ENCODE peak calls at places on chromosomes 4 and X, in six cellular contexts. One of them, this sample, is unnamed.
A peak's percentile ranks its signal among the peaks of the same experiment; 100 is the strongest.

GRCh38 chr4:144714166-144714565 is 68.2 kb downstream of the HHIP start:
- DNase-seq in mesenchymal stem cell: no peak
- DNase-seq in neuronal stem cell: no peak
- DNase-seq in H1: no peak
- DNase-seq in H9: no peak
- DNase-seq in trophoblast cell: no peak
- DNase-seq in this sample: peak; percentile 12

GRCh38 chr4:169567916-169568315 is 44.5 kb downstream of the NEK1 start:
- DNase-seq in mesenchymal stem cell: no peak
- DNase-seq in neuronal stem cell: no peak
- DNase-seq in H1: no peak
- DNase-seq in H9: no peak
- DNase-seq in trophoblast cell: no peak
- DNase-seq in this sample: peak; percentile 43

GRCh38 chr4:156756118-156756517 is 215.5 kb downstream of the PDGFC start:
- DNase-seq in mesenchymal stem cell: no peak
- DNase-seq in neuronal stem cell: no peak
- DNase-seq in H1: no peak
- DNase-seq in H9: no peak
- DNase-seq in trophoblast cell: no peak
- DNase-seq in this sample: peak; percentile 29

GRCh38 chrX:67543818-67544217 is at the start of gene AR:
- DNase-seq in mesenchymal stem cell: peak; percentile 79
- DNase-seq in neuronal stem cell: peak; percentile 62
- DNase-seq in H1: peak; percentile 43
- DNase-seq in H9: peak; percentile 85
- DNase-seq in trophoblast cell: peak; percentile 7
- DNase-seq in this sample: peak; percentile 28

GRCh38 chrX:53239474-53239873 is 14.5 kb upstream of the KDM5C start:
- DNase-seq in mesenchymal stem cell: no peak
- DNase-seq in neuronal stem cell: no peak
- DNase-seq in H1: no peak
- DNase-seq in H9: peak; percentile 46
- DNase-seq in trophoblast cell: peak; percentile 11
- DNase-seq in this sample: no peak

GRCh38 chrX:30735839-30736238 is 82.6 kb downstream of the GK start:
- DNase-seq in mesenchymal stem cell: peak; percentile 56
- DNase-seq in neuronal stem cell: peak; percentile 41
- DNase-seq in H1: peak; percentile 25
- DNase-seq in H9: peak; percentile 53
- DNase-seq in trophoblast cell: peak; percentile 90
- DNase-seq in this sample: peak; percentile 56

GRCh38 chr4:1327526-1328266 is 19.3 kb upstream of the UVSSA start:
- DNase-seq in mesenchymal stem cell: no peak
- DNase-seq in neuronal stem cell: no peak
- DNase-seq in H1: no peak
- DNase-seq in H9: no peak
- DNase-seq in trophoblast cell: peak; percentile 72
- DNase-seq in this sample: no peak

GRCh38 chr4:77358315-77358928 is 201.4 kb downstream of the CCNG2 start:
- DNase-seq in mesenchymal stem cell: peak; percentile 44
- DNase-seq in neuronal stem cell: peak; percentile 40
- DNase-seq in H1: no peak
- DNase-seq in H9: peak; percentile 38
- DNase-seq in trophoblast cell: peak; percentile 63
- DNase-seq in this sample: peak; percentile 40

GRCh38 chr4:40908702-40909362 is 159.1 kb downstream of the NSUN7 start:
- DNase-seq in mesenchymal stem cell: peak; percentile 81
- DNase-seq in neuronal stem cell: peak; percentile 77
- DNase-seq in H1: peak; percentile 69
- DNase-seq in H9: peak; percentile 94
- DNase-seq in trophoblast cell: peak; percentile 91
- DNase-seq in this sample: peak; percentile 76

GRCh38 chr4:19309365-19309764 is 942.3 kb upstream of the SLIT2 start:
- DNase-seq in mesenchymal stem cell: peak; percentile 43
- DNase-seq in neuronal stem cell: no peak
- DNase-seq in H1: no peak
- DNase-seq in H9: no peak
- DNase-seq in trophoblast cell: no peak
- DNase-seq in this sample: peak; percentile 74

GRCh38 chrX:82163701-82164100 is 961.8 kb downstream of the SH3BGRL start:
- DNase-seq in mesenchymal stem cell: no peak
- DNase-seq in neuronal stem cell: no peak
- DNase-seq in H1: no peak
- DNase-seq in H9: no peak
- DNase-seq in trophoblast cell: peak; percentile 71
- DNase-seq in this sample: no peak

GRCh38 chr4:61380865-61381264 is 180.7 kb downstream of the ADGRL3 start:
- DNase-seq in mesenchymal stem cell: no peak
- DNase-seq in neuronal stem cell: no peak
- DNase-seq in H1: no peak
- DNase-seq in H9: no peak
- DNase-seq in trophoblast cell: no peak
- DNase-seq in this sample: no peak

GRCh38 chrX:153595387-153595786 is 3.6 kb downstream of the CCNQ start:
- DNase-seq in mesenchymal stem cell: no peak
- DNase-seq in neuronal stem cell: no peak
- DNase-seq in H1: no peak
- DNase-seq in H9: no peak
- DNase-seq in trophoblast cell: no peak
- DNase-seq in this sample: no peak
- H2AFZ ChIP-seq in mesenchymal stem cell: no peak overlapping the region
- H2AFZ ChIP-seq in neuronal stem cell: no peak overlapping the region
- H2AFZ ChIP-seq in H1: no peak overlapping the region
- H2AFZ ChIP-seq in H9: no peak overlapping the region
- H2AFZ ChIP-seq in trophoblast cell: no peak overlapping the region
- H2AFZ ChIP-seq in this sample: peak overlapping the region; percentile 32

GRCh38 chr4:181272427-181272826 is 970.8 kb upstream of the TENM3 start:
- DNase-seq in mesenchymal stem cell: no peak
- DNase-seq in neuronal stem cell: no peak
- DNase-seq in H1: no peak
- DNase-seq in H9: no peak
- DNase-seq in trophoblast cell: no peak
- DNase-seq in this sample: no peak

DNA sequence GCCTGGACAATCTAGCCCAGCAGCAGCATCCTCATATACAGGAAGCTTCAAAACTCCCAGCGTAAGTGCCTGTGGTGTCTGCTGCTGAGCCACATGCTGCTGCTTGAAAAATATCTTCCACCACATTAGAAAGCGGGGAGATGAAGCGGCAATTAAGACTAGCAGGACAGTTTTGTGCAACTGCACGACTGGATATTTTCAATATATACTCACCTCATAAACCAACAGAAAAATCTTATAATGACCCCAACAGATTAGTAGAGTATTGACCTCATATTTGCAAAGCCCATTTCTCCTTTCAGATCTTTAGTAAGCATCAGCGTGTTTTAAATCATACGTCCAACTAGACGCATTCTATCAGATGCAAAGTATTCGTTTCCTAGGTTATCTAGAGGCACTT is 972.0 kb upstream of the TENM3 start:
- DNase-seq in mesenchymal stem cell: no peak
- DNase-seq in neuronal stem cell: no peak
- DNase-seq in H1: no peak
- DNase-seq in H9: no peak
- DNase-seq in trophoblast cell: no peak
- DNase-seq in this sample: no peak
- H3K14ac ChIP-seq in mesenchymal stem cell: no peak overlapping the region
- H3K14ac ChIP-seq in neuronal stem cell: no peak overlapping the region
- H3K14ac ChIP-seq in H1: no peak overlapping the region
- H3K14ac ChIP-seq in H9: no peak overlapping the region
- H3K14ac ChIP-seq in trophoblast cell: no peak overlapping the region
- H3K14ac ChIP-seq in this sample: no peak overlapping the region

GRCh38 chrX:63746278-63746677 is 38.7 kb downstream of the ARHGEF9 start:
- DNase-seq in mesenchymal stem cell: no peak
- DNase-seq in neuronal stem cell: no peak
- DNase-seq in H1: no peak
- DNase-seq in H9: no peak
- DNase-seq in trophoblast cell: no peak
- DNase-seq in this sample: no peak
- H3K27ac ChIP-seq in mesenchymal stem cell: no peak overlapping the region
- H3K27ac ChIP-seq in neuronal stem cell: no peak overlapping the region
- H3K27ac ChIP-seq in H1: no peak overlapping the region
- H3K27ac ChIP-seq in H9: no peak overlapping the region
- H3K27ac ChIP-seq in trophoblast cell: no peak overlapping the region
- H3K27ac ChIP-seq in this sample: no peak overlapping the region

GRCh38 chr4:10455133-10455532 is 2.1 kb downstream of the ZNF518B start:
- DNase-seq in mesenchymal stem cell: no peak
- DNase-seq in neuronal stem cell: no peak
- DNase-seq in H1: no peak
- DNase-seq in H9: no peak
- DNase-seq in trophoblast cell: no peak
- DNase-seq in this sample: no peak
- H2AFZ ChIP-seq in mesenchymal stem cell: no peak overlapping the region
- H2AFZ ChIP-seq in neuronal stem cell: no peak overlapping the region
- H2AFZ ChIP-seq in H1: no peak overlapping the region
- H2AFZ ChIP-seq in H9: no peak overlapping the region
- H2AFZ ChIP-seq in trophoblast cell: no peak overlapping the region
- H2AFZ ChIP-seq in this sample: no peak overlapping the region

This sample was measured in IMR-90.